ENCODE peak calls at places on chromosomes 5 and 9, in nine cellular contexts. S is stomach, I is hepatocyte, E is tibial artery, G is psoas muscle, Y is lung, D is fibroblast of villous mesenchyme, T is choroid plexus epithelial cell, C is bronchial epithelial cell. A is an unnamed sample.

GRCh38 chr5:98769006-98769255 is 4.5 kb upstream of the RGMB start:
- DNase-seq in T (no peak), C (no peak), I (peak), S (peak), E (peak), Y (no peak), D (no peak), G (peak), A (no peak)

GRCh38 chr9:124419832-124420489 is 4.7 kb upstream of the PSMB7 start:
- DNase-seq in Y (no peak), E (no peak), D (no peak), G (no peak), T (no peak), C (no peak), S (no peak), I (no peak), A (no peak)

GRCh38 chr9:110099236-110099741 is 108.7 kb downstream of the C9orf152 start:
- DNase-seq in T (peak), G (no peak), C (peak), I (peak), Y (no peak), D (peak), S (no peak), E (no peak), A (no peak)

GRCh38 chr5:36202521-36202961 is 39.2 kb downstream of the NADK2 start:
- DNase-seq in D (peak), S (no peak), C (no peak), I (no peak), G (no peak), T (peak), Y (no peak), E (no peak), A (peak)

GRCh38 chr5:172502969-172503368 is 48.6 kb upstream of the SH3PXD2B start:
- DNase-seq in I (no peak), G (no peak), E (no peak), C (peak), T (peak), S (no peak), D (no peak), Y (no peak), A (no peak)

GRCh38 chr9:120505186-120505585 is 74.8 kb downstream of the CDK5RAP2 start:
- DNase-seq in E (no peak), C (no peak), Y (no peak), I (no peak), T (peak), S (no peak), G (no peak), D (no peak), A (no peak)

GRCh38 chr9:122904466-122904822 is 715 bp downstream of the RC3H2 start:
- DNase-seq in D (peak), T (peak), E (peak), G (no peak), S (peak), C (no peak), I (peak), Y (no peak), A (peak)

GRCh38 chr5:178399723-178400115 is 167.1 kb upstream of the PHYKPL start:
- DNase-seq in G (no peak), I (peak), T (no peak), Y (no peak), C (no peak), S (no peak), D (no peak), E (no peak), A (no peak)

GRCh38 chr9:122222741-122223140 is 6.0 kb downstream of the LHX6 start:
- DNase-seq in I (no peak), S (no peak), E (no peak), C (no peak), T (no peak), D (no peak), Y (no peak), G (no peak), A (no peak)

GRCh38 chr5:4942831-4943178 is 197.3 kb upstream of the ADAMTS16 start:
- DNase-seq in D (no peak), Y (no peak), T (no peak), C (no peak), E (no peak), S (no peak), I (no peak), G (no peak), A (no peak)

GRCh38 chr5:147554285-147554817 is 44.5 kb upstream of the DPYSL3 start:
- DNase-seq in Y (no peak), D (peak), E (no peak), C (peak), I (peak), G (no peak), S (no peak), T (peak), A (no peak)

GRCh38 chr9:88789785-88790184 is 201.5 kb upstream of the S1PR3 start:
- DNase-seq in T (peak), C (peak), I (no peak), Y (no peak), D (peak), G (no peak), S (no peak), E (no peak), A (no peak)

GRCh38 chr5:29516224-29516623 is 1677.3 kb upstream of the CDH6 start:
- DNase-seq in I (no peak), T (no peak), Y (no peak), D (no peak), E (no peak), S (no peak), C (no peak), G (no peak), A (no peak)

GRCh38 chr5:7897014-7897600 is 28.2 kb downstream of the MTRR start:
- DNase-seq in C (peak), D (peak), T (peak), Y (no peak), I (peak), S (no peak), G (no peak), E (no peak), A (no peak)

GRCh38 chr9:91714020-91714721 is 235.9 kb downstream of the ROR2 start:
- DNase-seq in C (peak), D (peak), S (peak), I (peak), T (peak), Y (peak), E (no peak), G (peak), A (no peak)

GRCh38 chr9:78592866-78593265 is 295.9 kb downstream of the PSAT1 start:
- DNase-seq in D (peak), T (peak), E (no peak), G (no peak), S (no peak), I (no peak), Y (no peak), C (no peak), A (no peak)

GRCh38 chr5:111153483-111153882 is 61.3 kb downstream of the WDR36 start:
- DNase-seq in E (no peak), I (no peak), Y (no peak), D (no peak), T (no peak), G (no peak), S (no peak), C (no peak), A (no peak)
- TF ChIP-seq CTCF in E (no peak), I (no peak), Y (no peak), D (no peak), T (no peak), G (no peak), S (no peak), C (no peak), A (no peak)

GRCh38 chr9:76500056-76500455 is 41.1 kb downstream of the GCNT1 start:
- DNase-seq in G (no peak), I (no peak), E (no peak), Y (no peak), C (no peak), T (no peak), D (no peak), S (no peak), A (no peak)
- H3K4me3 ChIP-seq in G (no peak), I (no peak), E (no peak), Y (no peak), C (no peak), T (no peak), D (no peak), S (no peak), A (no peak)

GRCh38 chr5:115842089-115842881 is 550 bp downstream of the AP3S1 start:
- DNase-seq in S (no peak), Y (no peak), E (peak), D (peak), C (no peak), G (no peak), T (no peak), I (peak), A (no peak)
- TF ChIP-seq CTCF in S (no peak), Y (no peak), E (peak), D (peak), C (peak), G (peak), T (no peak), I (peak), A (no peak)

DNA sequence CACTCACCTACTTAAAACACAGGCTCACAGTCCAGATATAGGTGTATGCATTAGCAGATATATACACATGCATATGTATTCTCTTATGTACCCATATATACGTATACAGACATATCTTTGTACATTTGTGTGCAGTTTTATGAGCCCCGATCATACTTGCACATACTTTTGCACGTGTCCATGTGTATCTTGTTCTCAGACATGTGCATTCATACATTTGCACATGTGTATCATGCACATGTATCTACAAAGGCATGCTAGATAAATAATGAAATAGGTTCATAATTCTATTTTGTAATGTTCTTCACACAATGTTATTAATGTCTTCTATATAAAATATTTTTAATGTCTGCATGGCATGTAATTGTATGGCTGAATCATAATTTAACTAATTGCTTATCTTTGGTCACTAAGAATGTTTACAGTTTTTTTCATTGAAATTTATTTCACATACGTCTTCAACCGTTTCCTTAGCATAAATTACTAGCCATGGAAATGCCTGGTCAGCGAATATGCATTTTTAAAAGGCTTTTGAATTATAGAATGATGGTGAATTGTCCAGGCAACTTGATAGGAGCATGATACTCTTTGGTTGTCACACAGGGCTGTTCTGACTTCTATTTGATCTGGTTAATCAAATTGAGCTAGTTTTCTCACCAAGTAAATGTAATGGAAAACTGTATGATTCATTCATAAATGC is 2.6 kb downstream of the NDFIP1 start:
- DNase-seq in G (no peak), C (no peak), D (no peak), T (no peak), E (no peak), I (no peak), S (no peak), Y (no peak), A (no peak)
- H3K4me3 ChIP-seq in G (peak), C (no peak), D (no peak), T (no peak), E (peak), I (no peak), S (peak), Y (no peak), A (no peak)